ENCODE peak calls at places on chromosome 1, in seven cellular contexts. T, S, J, X, Z, O and W are unnamed samples.

GRCh38 chr1:100622037-100622436 is 84.1 kb downstream of the GPR88 start:
- DNase-seq in T (no peak), S (no peak), J (peak), X (no peak), Z (no peak), O (peak), W (no peak)

GRCh38 chr1:212470059-212470458 is 37.3 kb downstream of the NENF start:
- DNase-seq in T (no peak), S (no peak), J (peak), X (peak), Z (no peak), O (peak), W (no peak)

GRCh38 chr1:221234821-221235220 is 355.6 kb downstream of the HLX start:
- DNase-seq in T (no peak), S (no peak), J (no peak), X (no peak), Z (no peak), O (peak), W (no peak)

GRCh38 chr1:24236170-24237045 is 49.3 kb upstream of the IFNLR1 start:
- DNase-seq in T (no peak), S (no peak), J (no peak), X (no peak), Z (no peak), O (peak), W (no peak)

GRCh38 chr1:47627016-47627415 is 189.2 kb downstream of the FOXD2 start:
- DNase-seq in T (no peak), S (peak), J (no peak), X (no peak), Z (no peak), O (no peak), W (no peak)

GRCh38 chr1:55285849-55286248 is 70.7 kb upstream of the USP24 start:
- DNase-seq in T (no peak), S (no peak), J (peak), X (no peak), Z (peak), O (no peak), W (no peak)

GRCh38 chr1:61332196-61332753 is 249.9 kb downstream of the NFIA start:
- DNase-seq in T (no peak), S (no peak), J (peak), X (no peak), Z (no peak), O (no peak), W (no peak)

GRCh38 chr1:217897121-217897520 is 266.0 kb downstream of the SPATA17 start:
- DNase-seq in T (no peak), S (no peak), J (no peak), X (no peak), Z (no peak), O (no peak), W (no peak)

GRCh38 chr1:183318433-183318832 is 99.7 kb downstream of the NMNAT2 start:
- DNase-seq in T (no peak), S (peak), J (peak), X (peak), Z (no peak), O (peak), W (no peak)

GRCh38 chr1:84998642-84999280 is 1.8 kb upstream of the MCOLN2 start:
- DNase-seq in T (no peak), S (no peak), J (no peak), X (no peak), Z (no peak), O (peak), W (peak)

GRCh38 chr1:223258751-223259177 is 105.2 kb downstream of the SUSD4 start:
- DNase-seq in T (no peak), S (no peak), J (no peak), X (peak), Z (peak), O (peak), W (no peak)

GRCh38 chr1:86395771-86396502 is at the start of gene ODF2L:
- DNase-seq in T (peak), S (peak), J (peak), X (peak), Z (peak), O (peak), W (peak)

GRCh38 chr1:76240321-76240720 is 165.8 kb downstream of the ST6GALNAC3 start:
- DNase-seq in T (no peak), S (no peak), J (no peak), X (no peak), Z (no peak), O (peak), W (no peak)

GRCh38 chr1:110433803-110434202 is 17.1 kb upstream of the PROK1 start:
- DNase-seq in T (no peak), S (peak), J (no peak), X (peak), Z (no peak), O (peak), W (no peak)

GRCh38 chr1:2970311-2971145 is 50.7 kb upstream of the ACTRT2 start:
- DNase-seq in T (no peak), S (no peak), J (no peak), X (no peak), Z (no peak), O (no peak), W (no peak)

GRCh38 chr1:101239095-101240040 is 2.5 kb downstream of the S1PR1 start:
- DNase-seq in T (no peak), S (no peak), J (peak), X (no peak), Z (no peak), O (no peak), W (peak)

GRCh38 chr1:91650764-91651163 is 150.1 kb downstream of the CDC7 start:
- DNase-seq in T (no peak), S (no peak), J (peak), X (peak), Z (no peak), O (peak), W (no peak)

GRCh38 chr1:241998412-241998921 is 431 bp downstream of the MAP1LC3C start:
- DNase-seq in T (no peak), S (peak), J (peak), X (peak), Z (no peak), O (peak), W (peak)

GRCh38 chr1:237786066-237786719 is 104.5 kb downstream of the ZP4 start:
- DNase-seq in T (no peak), S (no peak), J (no peak), X (no peak), Z (no peak), O (no peak), W (no peak)

GRCh38 chr1:220817907-220818306 is 31.2 kb downstream of the MTARC1 start:
- DNase-seq in T (no peak), S (no peak), J (no peak), X (no peak), Z (no peak), O (no peak), W (no peak)

GRCh38 chr1:100391675-100392074 is 39.4 kb downstream of the CDC14A start:
- DNase-seq in T (no peak), S (no peak), J (no peak), X (no peak), Z (no peak), O (no peak), W (no peak)

GRCh38 chr1:9529190-9529589 is 10.1 kb upstream of the SLC25A33 start:
- DNase-seq in T (no peak), S (no peak), J (no peak), X (no peak), Z (no peak), O (no peak), W (no peak)

GRCh38 chr1:71350805-71351204 is 270.0 kb upstream of the ZRANB2 start:
- DNase-seq in T (no peak), S (no peak), J (no peak), X (no peak), Z (no peak), O (peak), W (no peak)

GRCh38 chr1:152870831-152871730 is 7.0 kb upstream of the SMCP start:
- DNase-seq in T (no peak), S (peak), J (peak), X (peak), Z (peak), O (peak), W (no peak)

GRCh38 chr1:25196830-25197229 is 35.5 kb downstream of the SYF2 start:
- DNase-seq in T (no peak), S (no peak), J (no peak), X (no peak), Z (no peak), O (no peak), W (no peak)

GRCh38 chr1:232012773-232013386 is 386.3 kb downstream of the DISC1 start:
- DNase-seq in T (peak), S (no peak), J (peak), X (no peak), Z (peak), O (peak), W (no peak)

GRCh38 chr1:78284354-78284753 is 206.4 kb upstream of the PTGFR start:
- DNase-seq in T (no peak), S (no peak), J (no peak), X (no peak), Z (no peak), O (peak), W (no peak)

GRCh38 chr1:22114083-22115012 is 28.5 kb downstream of the WNT4 start:
- DNase-seq in T (peak), S (no peak), J (peak), X (no peak), Z (no peak), O (peak), W (no peak)

GRCh38 chr1:3226664-3227371 is 157.8 kb downstream of the PRDM16 start:
- DNase-seq in T (no peak), S (no peak), J (no peak), X (no peak), Z (no peak), O (no peak), W (no peak)

GRCh38 chr1:18816808-18817207 is 42.7 kb downstream of the TAS1R2 start:
- DNase-seq in T (no peak), S (no peak), J (no peak), X (no peak), Z (no peak), O (no peak), W (peak)

GRCh38 chr1:241990040-241990439 is 8.9 kb downstream of the MAP1LC3C start:
- DNase-seq in T (peak), S (peak), J (no peak), X (peak), Z (no peak), O (peak), W (no peak)

GRCh38 chr1:151502035-151502728 is 9.0 kb upstream of the CGN start:
- DNase-seq in T (no peak), S (no peak), J (no peak), X (no peak), Z (no peak), O (no peak), W (no peak)

GRCh38 chr1:35220976-35221375 is 28.0 kb upstream of the SFPQ start:
- DNase-seq in T (no peak), S (peak), J (peak), X (no peak), Z (no peak), O (peak), W (no peak)

GRCh38 chr1:201665036-201665435 is 126.1 kb downstream of the NAV1 start:
- DNase-seq in T (no peak), S (no peak), J (no peak), X (no peak), Z (no peak), O (no peak), W (no peak)

GRCh38 chr1:26417111-26417510 is 6.5 kb downstream of the LIN28A start:
- DNase-seq in T (peak), S (peak), J (peak), X (peak), Z (peak), O (peak), W (peak)

GRCh38 chr1:207020016-207020708 is 12.4 kb downstream of the C1orf116 start:
- DNase-seq in T (no peak), S (no peak), J (no peak), X (no peak), Z (no peak), O (no peak), W (no peak)